ENCODE peak calls at places on chromosomes 5 and 9, in five cellular contexts. K is IMR-90, M is thoracic aorta, O is tibial nerve, S is lower lobe of right lung. V is an unnamed sample.

GRCh38 chr9:118931941-118932340 is 437.3 kb downstream of the BRINP1 start:
- DNase-seq in K (no peak), M (no peak), O (no peak), S (no peak), V (no peak)

GRCh38 chr9:111728617-111729366 is 65.9 kb downstream of the SHOC1 start:
- DNase-seq in K (peak; percentile 97), M (no peak), O (no peak), S (no peak), V (no peak)

GRCh38 chr5:135561266-135561665 is 17.5 kb downstream of the CXCL14 start:
- DNase-seq in K (no peak), M (no peak), O (no peak), S (no peak), V (no peak)

GRCh38 chr5:150507283-150508020 is 479 bp upstream of the NDST1 start:
- DNase-seq in K (no peak), M (no peak), O (no peak), S (no peak), V (no peak)

GRCh38 chr5:33479321-33479720 is 38.6 kb downstream of the TARS1 start:
- DNase-seq in K (peak; percentile 73), M (no peak), O (no peak), S (no peak), V (no peak)

GRCh38 chr5:160061770-160062169 is 52.8 kb downstream of the TTC1 start:
- DNase-seq in K (no peak), M (no peak), O (no peak), S (no peak), V (no peak)

GRCh38 chr5:135364416-135365262 is 34.4 kb downstream of the MACROH2A1 start:
- DNase-seq in K (no peak), M (no peak), O (no peak), S (no peak), V (no peak)

GRCh38 chr9:71072587-71072986 is 48.8 kb downstream of the TRPM3 start:
- DNase-seq in K (no peak), M (no peak), O (no peak), S (no peak), V (no peak)

GRCh38 chr9:117744856-117745389 is 40.7 kb downstream of the TLR4 start:
- DNase-seq in K (no peak), M (no peak), O (peak; percentile 12), S (peak; percentile 46), V (no peak)

GRCh38 chr9:36092509-36093215 is 43.9 kb upstream of the GLIPR2 start:
- DNase-seq in K (no peak), M (no peak), O (no peak), S (no peak), V (peak; percentile 69)

GRCh38 chr5:161382702-161383101 is 163.8 kb downstream of the GABRB2 start:
- DNase-seq in K (no peak), M (no peak), O (no peak), S (no peak), V (no peak)

DNA sequence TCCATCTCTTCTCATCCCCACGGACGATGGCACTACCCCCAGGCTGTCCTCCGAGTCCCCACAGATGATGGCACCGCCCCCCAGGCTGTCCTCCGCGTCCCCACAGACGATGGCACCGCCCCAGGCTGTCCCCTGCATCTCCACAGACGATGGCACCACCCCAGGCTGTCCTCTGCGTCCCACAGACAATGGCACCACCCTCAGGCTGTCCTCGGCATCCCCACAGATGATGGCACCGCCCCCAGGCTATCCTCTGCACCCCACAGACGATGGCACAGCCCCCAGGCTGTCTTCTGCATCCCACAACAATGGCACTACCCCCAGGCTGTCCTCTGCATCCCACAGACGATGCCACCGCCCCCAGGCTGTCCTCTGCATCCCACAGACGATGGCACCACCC is 57.4 kb upstream of the PTCH1 start:
- DNase-seq in K (no peak), M (no peak), O (no peak), S (no peak), V (peak; percentile 49)
- TF ChIP-seq CTCF in K (no peak), M (no peak), O (no peak), S (no peak), V (no peak)

GRCh38 chr5:177474094-177474493 is 660 bp upstream of the DBN1 start:
- DNase-seq in K (no peak), M (no peak), O (no peak), S (no peak), V (no peak)

GRCh38 chr5:177471610-177472356 is 1.7 kb downstream of the DBN1 start:
- DNase-seq in K (peak; percentile 65), M (no peak), O (peak; percentile 64), S (no peak), V (peak; percentile 91)

GRCh38 chr5:177473461-177473991 is at the start of gene DBN1:
- DNase-seq in K (no peak), M (no peak), O (no peak), S (no peak), V (peak; percentile 54)

GRCh38 chr5:177470759-177471536 is 2.5 kb downstream of the DBN1 start:
- DNase-seq in K (no peak), M (no peak), O (no peak), S (no peak), V (peak; percentile 34)

GRCh38 chr5:177472460-177473441 is 683 bp downstream of the DBN1 start:
- DNase-seq in K (no peak), M (no peak), O (no peak), S (no peak), V (peak; percentile 91)
- TF ChIP-seq CTCF in K (no peak), M (no peak), O (no peak), S (no peak), V (no peak)

GRCh38 chr9:125255781-125256391 is 5.7 kb upstream of the GAPVD1 start:
- DNase-seq in K (no peak), M (no peak), O (no peak), S (no peak), V (peak; percentile 37)
- TF ChIP-seq CTCF in K (peak; percentile 48), M (no peak), O (no peak), S (peak; percentile 24), V (no peak)

GRCh38 chr9:91089405-91090131 is 272.1 kb downstream of the AUH start:
- DNase-seq in K (peak; percentile 73), M (no peak), O (no peak), S (no peak), V (peak; percentile 48)
- TF ChIP-seq CTCF in K (peak; percentile 60), M (peak; percentile 18), O (peak; percentile 39), S (peak; percentile 43), V (peak; percentile 20)

GRCh38 chr5:96934695-96935555 is 955 bp upstream of the LNPEP start:
- DNase-seq in K (peak; percentile 92), M (peak; percentile 57), O (peak; percentile 80), S (peak; percentile 96), V (peak; percentile 95)
- TF ChIP-seq CTCF in K (no peak), M (peak; percentile 29), O (no peak), S (peak; percentile 14), V (no peak)

GRCh38 chr9:21078702-21079101 is 960 bp upstream of the IFNB1 start:
- DNase-seq in K (no peak), M (no peak), O (no peak), S (no peak), V (no peak)
- TF ChIP-seq CTCF in K (peak; percentile 0), M (no peak), O (no peak), S (no peak), V (peak; percentile 28)

DNA sequence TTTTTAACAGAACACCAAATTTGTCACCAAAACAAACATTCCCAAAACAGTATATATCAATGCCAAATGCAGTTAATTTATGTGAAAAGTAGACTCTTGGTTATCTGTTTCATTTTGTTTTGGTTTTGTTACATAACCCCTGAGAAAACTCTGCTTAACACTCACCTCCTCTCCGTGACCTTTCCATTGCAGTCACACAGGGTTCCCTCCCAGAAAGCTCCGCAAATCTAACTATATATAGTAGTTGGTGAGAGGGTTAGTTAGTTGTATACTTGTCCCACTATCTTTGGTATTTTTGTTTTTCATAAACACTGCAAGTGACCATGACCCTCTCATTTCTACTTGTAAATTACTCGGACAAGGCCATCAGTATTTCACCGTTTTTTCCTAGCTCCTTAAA is 25.5 kb downstream of the NFIB start:
- DNase-seq in K (no peak), M (no peak), O (no peak), S (no peak), V (no peak)
- TF ChIP-seq CTCF in K (no peak), M (no peak), O (no peak), S (no peak), V (no peak)

GRCh38 chr5:173717959-173718358 is 101.5 kb upstream of the BOD1 start:
- DNase-seq in K (no peak), M (no peak), O (no peak), S (no peak), V (no peak)

GRCh38 chr5:173720341-173721258 is 104.2 kb upstream of the BOD1 start:
- DNase-seq in K (no peak), M (no peak), O (no peak), S (no peak), V (no peak)

GRCh38 chr5:173718469-173718868 is 102.0 kb upstream of the BOD1 start:
- DNase-seq in K (no peak), M (no peak), O (no peak), S (no peak), V (no peak)

GRCh38 chr5:173716058-173716682 is 99.7 kb upstream of the BOD1 start:
- DNase-seq in K (no peak), M (no peak), O (no peak), S (no peak), V (no peak)

GRCh38 chr5:173721259-173722232 is 105.1 kb upstream of the BOD1 start:
- DNase-seq in K (no peak), M (no peak), O (no peak), S (no peak), V (no peak)
- TF ChIP-seq CTCF in K (no peak), M (no peak), O (no peak), S (no peak), V (no peak)

V was measured in activated CD8-positive, alpha-beta T cell treated with anti-CD3 and anti-CD28 coated beads for 36 hours.